ENCODE peak calls at places on chromosomes 2 and 18, in six cellular contexts. O is K562, K is GM12878, W is SK-N-SH, A is HepG2, C is H1. Y is an unnamed sample.

GRCh38 chr2:28102455-28102874 is 211.9 kb downstream of the BABAM2 start:
- DNase-seq in C (no peak), K (no peak), O (peak), A (no peak), W (no peak), Y (no peak)

GRCh38 chr2:192265751-192266150 is 71.0 kb upstream of the TMEFF2 start:
- DNase-seq in K (no peak), O (no peak), C (no peak), W (no peak), A (no peak), Y (no peak)

GRCh38 chr2:47907097-47907781 is 941 bp upstream of the FBXO11 start:
- DNase-seq in W (no peak), C (no peak), K (no peak), A (no peak), O (no peak), Y (peak)

GRCh38 chr2:67871696-67872320 is 191.0 kb downstream of the C1D start:
- DNase-seq in O (no peak), W (no peak), C (no peak), K (no peak), A (no peak), Y (no peak)

GRCh38 chr2:42965910-42966309 is 173.5 kb upstream of the HAAO start:
- DNase-seq in A (no peak), K (no peak), C (no peak), W (no peak), O (no peak), Y (no peak)

GRCh38 chr2:81467096-81467495 is 1162.5 kb upstream of the LRRTM1 start:
- DNase-seq in O (no peak), W (no peak), A (no peak), K (no peak), C (no peak), Y (no peak)

GRCh38 chr2:119246884-119247843 is 23.5 kb downstream of the STEAP3 start:
- DNase-seq in C (no peak), K (no peak), O (no peak), A (no peak), W (no peak), Y (no peak)

GRCh38 chr2:64698668-64699444 is 45.1 kb upstream of the SERTAD2 start:
- DNase-seq in W (no peak), C (no peak), K (peak), A (peak), O (no peak), Y (no peak)

GRCh38 chr18:46156838-46157237 is 52.7 kb downstream of the HAUS1 start:
- DNase-seq in K (no peak), A (no peak), O (no peak), C (no peak), W (no peak), Y (no peak)

GRCh38 chr2:199929257-199929656 is 18.2 kb downstream of the C2orf69 start:
- DNase-seq in O (no peak), W (no peak), K (no peak), A (no peak), C (no peak), Y (no peak)

GRCh38 chr2:28219736-28220364 is 172.8 kb upstream of the FOSL2 start:
- DNase-seq in A (no peak), K (no peak), O (no peak), C (no peak), W (no peak), Y (no peak)

GRCh38 chr18:8750954-8751415 is 45.6 kb downstream of the MTCL1 start:
- DNase-seq in C (no peak), O (no peak), W (peak), K (no peak), A (no peak), Y (no peak)

GRCh38 chr2:35973132-35973736 is 382.3 kb upstream of the CRIM1 start:
- DNase-seq in C (no peak), A (peak), K (no peak), W (peak), O (no peak), Y (peak)

GRCh38 chr2:186518945-186519344 is 32.9 kb downstream of the ZC3H15 start:
- DNase-seq in K (no peak), C (no peak), O (no peak), A (no peak), W (no peak), Y (no peak)

GRCh38 chr2:160561551-160562280 is 68.1 kb upstream of the RBMS1 start:
- DNase-seq in C (no peak), A (no peak), W (no peak), O (no peak), K (no peak), Y (no peak)

GRCh38 chr18:44602845-44603244 is 77.8 kb upstream of the SETBP1 start:
- DNase-seq in C (no peak), K (no peak), A (no peak), W (no peak), O (no peak), Y (no peak)

GRCh38 chr2:23905155-23905554 is 21.8 kb downstream of the ATAD2B start:
- DNase-seq in C (no peak), A (peak), W (no peak), K (no peak), O (no peak), Y (peak)

GRCh38 chr2:72027426-72028161 is 120.1 kb downstream of the CYP26B1 start:
- DNase-seq in K (no peak), C (no peak), W (no peak), O (no peak), A (no peak), Y (no peak)

GRCh38 chr2:183186296-183186695 is 62.1 kb downstream of the NUP35 start:
- DNase-seq in C (no peak), K (no peak), W (no peak), A (no peak), O (no peak), Y (no peak)

GRCh38 chr2:26298638-26299393 is 47.1 kb upstream of the SELENOI start:
- DNase-seq in W (no peak), O (no peak), K (peak), A (peak), C (no peak), Y (no peak)

GRCh38 chr18:49590608-49591007 is 28.8 kb downstream of the LIPG start:
- DNase-seq in K (no peak), A (no peak), C (no peak), O (no peak), W (no peak), Y (no peak)

GRCh38 chr2:16238001-16238755 is 297.8 kb downstream of the MYCN start:
- DNase-seq in A (no peak), C (no peak), O (no peak), W (no peak), K (no peak), Y (no peak)

GRCh38 chr18:61400016-61400630 is 66.9 kb downstream of the CDH20 start:
- DNase-seq in W (no peak), C (no peak), K (no peak), A (no peak), O (no peak), Y (no peak)

GRCh38 chr2:4258563-4258962 is 555.2 kb downstream of the DCDC2C start:
- DNase-seq in A (peak), W (no peak), C (no peak), O (no peak), K (no peak), Y (no peak)

GRCh38 chr2:184541591-184541990 is 56.7 kb upstream of the ZNF804A start:
- DNase-seq in K (no peak), C (no peak), A (no peak), W (no peak), O (no peak), Y (no peak)

GRCh38 chr2:173978447-173978846 is 13.3 kb upstream of the SP3 start:
- DNase-seq in A (peak), W (no peak), K (no peak), O (no peak), C (no peak), Y (no peak)

GRCh38 chr2:109260886-109261700 is 132.1 kb downstream of the SH3RF3 start:
- DNase-seq in C (no peak), A (peak), W (no peak), O (peak), K (no peak), Y (peak)

GRCh38 chr2:178005756-178006155 is 66.8 kb downstream of the PDE11A start:
- DNase-seq in C (no peak), A (no peak), W (no peak), O (no peak), K (no peak), Y (no peak)

GRCh38 chr2:46230677-46231425 is 66.4 kb upstream of the EPAS1 start:
- DNase-seq in A (no peak), O (no peak), C (no peak), W (no peak), K (no peak), Y (no peak)

GRCh38 chr2:43010428-43011141 is 215.8 kb downstream of the ZFP36L2 start:
- DNase-seq in C (no peak), K (no peak), O (no peak), W (no peak), A (no peak), Y (peak)

GRCh38 chr2:77421971-77422370 is 100.2 kb downstream of the LRRTM4 start:
- DNase-seq in O (no peak), K (no peak), C (no peak), W (no peak), A (no peak), Y (no peak)

GRCh38 chr2:177298191-177298590 is 33.7 kb upstream of the NFE2L2 start:
- DNase-seq in C (no peak), O (no peak), W (no peak), K (no peak), A (no peak), Y (no peak)

GRCh38 chr2:223230352-223230751 is 178.4 kb downstream of the KCNE4 start:
- DNase-seq in C (no peak), A (no peak), W (no peak), O (no peak), K (no peak), Y (no peak)

GRCh38 chr2:696999-697627 is 19.9 kb upstream of the TMEM18 start:
- DNase-seq in W (no peak), O (no peak), C (no peak), K (no peak), A (no peak), Y (no peak)

GRCh38 chr18:36440614-36441013 is 143.1 kb downstream of the FHOD3 start:
- DNase-seq in A (no peak), W (peak), C (no peak), O (no peak), K (no peak), Y (no peak)

GRCh38 chr2:133177196-133177595 is 391.1 kb downstream of the NCKAP5 start:
- DNase-seq in O (no peak), K (no peak), W (no peak), C (no peak), A (no peak), Y (no peak)

GRCh38 chr2:231923951-231924888 is 2.0 kb downstream of the NPPC start:
- DNase-seq in W (no peak), A (no peak), C (no peak), K (no peak), O (no peak), Y (no peak)

GRCh38 chr2:100596465-100596864 is 33.7 kb downstream of the PDCL3 start:
- DNase-seq in C (no peak), K (no peak), O (no peak), W (no peak), A (peak), Y (no peak)

GRCh38 chr18:76977681-76978234 is 154.8 kb downstream of the MBP start:
- DNase-seq in C (no peak), O (no peak), W (no peak), A (no peak), K (no peak), Y (no peak)

DNA sequence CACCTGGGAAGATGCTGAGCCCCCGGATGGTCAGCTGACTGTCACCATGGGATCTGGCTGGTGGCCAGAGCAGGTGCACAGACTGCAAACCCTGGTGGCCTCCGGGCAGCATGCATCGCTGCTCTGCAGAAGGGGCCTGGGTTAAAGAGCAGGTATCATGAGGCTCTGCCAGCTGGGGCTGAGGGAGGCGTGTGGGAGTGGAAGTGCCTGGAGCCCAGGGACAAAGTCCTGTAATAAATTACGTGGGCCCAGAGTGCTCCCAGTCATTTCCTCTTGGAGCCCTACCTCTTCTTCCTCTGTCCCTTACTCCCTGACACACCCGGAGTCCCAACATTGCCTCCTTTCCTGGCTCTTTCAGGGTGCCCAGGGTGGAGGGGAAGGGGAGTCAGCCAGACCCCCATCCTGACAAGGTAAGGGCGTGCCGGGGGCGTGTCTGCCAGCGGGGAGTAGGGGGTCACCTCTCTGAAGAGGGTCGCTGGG is at the start of gene MYO7B:
- DNase-seq in C (no peak), W (no peak), K (no peak), O (no peak), A (no peak), Y (no peak)
- TF ChIP-seq POLR2AphosphoS5 in C (no peak), W (no peak), K (no peak), O (no peak), A (no peak), Y (no peak)

DNA sequence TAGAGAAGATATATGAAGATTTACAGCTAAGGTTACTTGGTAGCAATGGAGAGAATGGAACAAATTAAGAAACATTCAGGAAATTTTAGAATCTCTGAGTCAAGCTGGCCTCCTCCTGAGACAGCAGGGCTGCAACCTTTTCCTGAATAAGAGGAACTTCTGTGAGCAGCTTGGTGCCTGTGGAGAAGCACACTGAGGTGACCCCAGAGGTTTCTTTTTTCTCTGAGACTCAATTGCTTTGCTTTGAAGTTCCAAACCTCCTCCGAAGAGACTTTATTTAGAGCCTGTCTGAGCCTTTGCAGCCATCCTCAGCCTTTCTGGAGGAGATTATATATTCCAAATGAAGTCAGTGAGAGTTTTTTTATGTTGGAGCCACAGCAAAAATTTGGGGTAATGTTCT is 118.5 kb upstream of the LRATD1 start:
- DNase-seq in C (no peak), K (no peak), W (no peak), O (no peak), A (no peak), Y (no peak)
- H3K27ac ChIP-seq in C (no peak), K (no peak), W (no peak), O (no peak), A (no peak), Y (no peak)

DNA sequence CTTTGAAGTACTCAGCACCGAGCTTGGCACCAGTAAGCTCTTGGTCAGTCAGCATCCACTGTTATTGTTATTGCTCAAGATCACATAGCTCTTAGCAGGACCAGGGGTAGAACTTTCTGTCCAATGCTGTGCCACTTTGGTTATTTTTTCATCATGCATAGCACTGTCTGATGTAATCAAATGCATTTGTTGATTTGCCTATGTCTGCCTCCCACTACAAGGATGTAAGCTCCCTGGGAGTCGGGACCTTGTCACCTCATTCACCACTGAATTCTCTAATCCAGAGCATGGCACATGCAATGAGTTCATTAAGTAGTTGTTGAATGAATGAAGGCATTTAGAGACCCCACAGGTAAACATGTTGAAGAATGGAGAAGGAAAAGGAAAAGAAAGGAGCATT is 29.0 kb upstream of the DLX1 start:
- DNase-seq in C (no peak), O (no peak), K (no peak), A (no peak), W (no peak), Y (no peak)
- TF ChIP-seq GABPA in C (no peak), O (no peak), K (no peak), A (no peak), W (no peak), Y (no peak)

DNA sequence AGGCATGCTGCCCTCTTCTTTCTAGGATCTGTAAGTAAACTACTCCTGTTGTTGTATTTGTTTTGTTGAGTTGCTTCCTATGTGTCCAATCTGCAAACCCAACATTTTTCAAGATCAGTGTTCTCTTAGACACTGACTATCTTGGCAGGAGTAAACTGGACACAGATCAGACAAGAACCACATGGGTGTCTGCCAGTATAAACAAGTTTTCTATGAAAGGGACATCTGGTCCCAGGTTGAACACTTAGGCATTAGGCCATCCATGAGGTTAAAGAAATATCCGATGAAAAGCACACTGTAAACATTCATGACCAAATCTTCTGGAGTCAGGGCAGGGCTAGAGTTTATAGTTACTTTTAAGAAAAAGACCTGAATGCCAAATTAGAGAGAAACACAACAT is 441.8 kb downstream of the NYAP2 start:
- DNase-seq in K (no peak), O (no peak), A (no peak), W (no peak), C (no peak), Y (no peak)
- TF ChIP-seq POLR2AphosphoS5 in K (no peak), O (no peak), A (no peak), W (no peak), C (no peak), Y (no peak)

GRCh38 chr2:145652051-145652450 is 1132.1 kb upstream of the ZEB2 start:
- DNase-seq in O (no peak), W (no peak), C (no peak), A (no peak), K (no peak), Y (no peak)
- H3K27ac ChIP-seq in O (no peak), W (no peak), C (no peak), A (no peak), K (no peak), Y (no peak)

GRCh38 chr2:215442392-215442787 is 6.5 kb upstream of the FN1 start:
- DNase-seq in C (no peak), W (no peak), O (peak), K (no peak), A (no peak), Y (no peak)

GRCh38 chr2:215437614-215438013 is 1.7 kb upstream of the FN1 start:
- DNase-seq in A (no peak), C (no peak), O (no peak), K (no peak), W (no peak), Y (no peak)

GRCh38 chr2:215439404-215439803 is 3.5 kb upstream of the FN1 start:
- DNase-seq in O (no peak), W (no peak), K (no peak), C (no peak), A (no peak), Y (no peak)

GRCh38 chr2:215439980-215440512 is 4.2 kb upstream of the FN1 start:
- DNase-seq in C (no peak), A (peak), K (no peak), O (no peak), W (no peak), Y (no peak)

DNA sequence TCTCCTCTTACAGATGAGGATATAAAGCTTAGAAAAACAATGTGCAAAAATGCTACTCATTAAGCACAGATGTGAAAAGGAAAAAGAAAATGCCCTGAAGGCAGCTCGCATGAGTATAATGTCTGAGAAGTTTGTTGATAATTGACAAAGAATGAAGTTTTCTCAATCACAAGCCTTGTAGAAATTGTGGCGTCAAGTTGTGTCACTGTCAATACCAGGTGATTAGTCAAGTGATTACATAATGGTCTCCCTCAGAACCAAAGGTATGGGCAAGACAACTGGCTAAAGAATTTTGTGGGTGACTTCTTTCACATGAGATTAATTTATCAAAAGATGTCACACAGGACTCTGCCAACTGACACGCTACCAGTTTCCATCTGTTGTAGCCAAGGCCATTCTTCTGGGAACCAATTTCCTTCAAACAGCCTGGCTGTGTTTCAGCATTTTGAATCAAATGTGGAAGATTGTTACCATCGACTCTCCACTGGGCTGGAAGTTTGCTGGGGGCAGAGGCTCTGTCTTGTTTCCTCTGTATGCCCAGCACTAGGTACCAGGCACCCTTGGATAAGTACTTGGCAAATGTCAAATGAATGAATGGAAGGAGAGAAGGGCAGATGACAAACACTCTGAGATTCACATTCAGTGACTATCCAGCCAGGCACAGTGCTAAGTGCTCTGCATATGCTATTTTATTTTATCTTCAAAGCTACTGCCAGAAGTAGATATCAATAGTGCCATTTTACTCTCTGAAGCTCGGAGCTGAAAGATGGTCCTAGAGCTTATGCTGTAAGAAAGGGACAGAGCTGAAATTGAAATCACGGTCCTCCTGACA is 5.9 kb upstream of the FN1 start:
- DNase-seq in O (no peak), A (no peak), C (no peak), K (no peak), W (no peak), Y (no peak)
- TF ChIP-seq GABPA in O (no peak), A (no peak), C (no peak), K (no peak), W (no peak), Y (no peak)

DNA sequence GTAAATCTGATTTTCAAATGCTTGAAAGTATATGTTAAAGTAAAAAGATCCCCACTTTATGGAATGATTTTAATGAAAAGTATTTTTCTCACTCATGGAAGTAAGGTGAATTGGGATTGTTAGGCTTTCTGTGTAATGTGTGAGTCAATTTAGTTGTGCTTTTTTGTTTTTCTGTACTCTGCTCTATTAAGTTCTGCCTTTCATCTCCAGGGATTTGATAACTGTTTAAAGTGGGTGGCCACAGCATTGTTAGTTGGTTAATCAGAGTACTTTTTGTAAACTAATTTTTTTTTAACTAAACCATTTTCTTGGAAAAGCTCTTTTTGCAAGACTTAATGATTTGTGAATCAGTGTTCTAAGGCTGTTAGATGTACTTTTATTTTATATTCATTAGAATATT is 76.8 kb downstream of the ABI2 start:
- DNase-seq in O (no peak), W (no peak), A (no peak), C (no peak), K (no peak), Y (no peak)
- TF ChIP-seq POLR2AphosphoS5 in O (no peak), W (no peak), A (no peak), C (no peak), K (no peak), Y (no peak)

Y was measured in HL-60.